ENCODE peak calls at places on chromosomes 2 and 18, in five cellular contexts. Y is esophagus squamous epithelium, L is psoas muscle, C is cardiac fibroblast, X is A549. S is an unnamed sample.

GRCh38 chr2:158174956-158175355 is 73.3 kb downstream of the UPP2 start:
- DNase-seq in Y (no peak), L (no peak), C (no peak), X (no peak), S (no peak)

GRCh38 chr2:169523681-169524080 is 14.2 kb downstream of the KLHL41 start:
- DNase-seq in Y (no peak), L (no peak), C (no peak), X (no peak), S (no peak)

GRCh38 chr18:75269140-75269676 is 58.6 kb downstream of the TSHZ1 start:
- DNase-seq in Y (no peak), L (no peak), C (no peak), X (no peak), S (no peak)

GRCh38 chr2:85956647-85957039 is 67.9 kb upstream of the ST3GAL5 start:
- DNase-seq in Y (no peak), L (no peak), C (no peak), X (no peak), S (no peak)

GRCh38 chr2:42859006-42859552 is 66.7 kb upstream of the HAAO start:
- DNase-seq in Y (no peak), L (no peak), C (peak), X (peak), S (peak)

GRCh38 chr2:44745460-44745859 is 196.0 kb upstream of the SIX3 start:
- DNase-seq in Y (no peak), L (no peak), C (no peak), X (no peak), S (no peak)

GRCh38 chr2:24822049-24822706 is 29.0 kb downstream of the CENPO start:
- DNase-seq in Y (no peak), L (no peak), C (no peak), X (no peak), S (peak)

GRCh38 chr2:157497603-157498314 is 53.9 kb upstream of the CYTIP start:
- DNase-seq in Y (no peak), L (no peak), C (peak), X (peak), S (peak)

GRCh38 chr2:68103026-68103425 is 40.2 kb upstream of the C1D start:
- DNase-seq in Y (no peak), L (no peak), C (peak), X (no peak), S (no peak)

GRCh38 chr2:149768320-149768799 is 180.8 kb upstream of the MMADHC start:
- DNase-seq in Y (no peak), L (no peak), C (peak), X (no peak), S (no peak)

GRCh38 chr2:235695602-235695895 is 201.7 kb downstream of the AGAP1 start:
- DNase-seq in Y (no peak), L (no peak), C (no peak), X (no peak), S (no peak)

GRCh38 chr18:9898792-9899549 is 13.2 kb downstream of the TXNDC2 start:
- DNase-seq in Y (no peak), L (no peak), C (peak), X (no peak), S (no peak)

GRCh38 chr2:39728941-39729351 is 50.1 kb downstream of the THUMPD2 start:
- DNase-seq in Y (no peak), L (no peak), C (peak), X (peak), S (no peak)

GRCh38 chr2:240404174-240404852 is 31.1 kb upstream of the GPC1 start:
- DNase-seq in Y (no peak), L (no peak), C (no peak), X (no peak), S (no peak)

GRCh38 chr2:23753291-23754006 is 173.5 kb downstream of the ATAD2B start:
- DNase-seq in Y (no peak), L (no peak), C (no peak), X (no peak), S (no peak)

GRCh38 chr2:20108655-20109396 is 57.4 kb upstream of the LAPTM4A start:
- DNase-seq in Y (no peak), L (no peak), C (peak), X (no peak), S (no peak)

GRCh38 chr2:20104900-20105545 is 53.6 kb upstream of the LAPTM4A start:
- DNase-seq in Y (no peak), L (no peak), C (no peak), X (no peak), S (no peak)

GRCh38 chr2:20107776-20108175 is 56.3 kb upstream of the LAPTM4A start:
- DNase-seq in Y (no peak), L (no peak), C (no peak), X (no peak), S (no peak)

GRCh38 chr2:20103514-20103913 is 52.1 kb upstream of the LAPTM4A start:
- DNase-seq in Y (no peak), L (no peak), C (peak), X (peak), S (no peak)

DNA sequence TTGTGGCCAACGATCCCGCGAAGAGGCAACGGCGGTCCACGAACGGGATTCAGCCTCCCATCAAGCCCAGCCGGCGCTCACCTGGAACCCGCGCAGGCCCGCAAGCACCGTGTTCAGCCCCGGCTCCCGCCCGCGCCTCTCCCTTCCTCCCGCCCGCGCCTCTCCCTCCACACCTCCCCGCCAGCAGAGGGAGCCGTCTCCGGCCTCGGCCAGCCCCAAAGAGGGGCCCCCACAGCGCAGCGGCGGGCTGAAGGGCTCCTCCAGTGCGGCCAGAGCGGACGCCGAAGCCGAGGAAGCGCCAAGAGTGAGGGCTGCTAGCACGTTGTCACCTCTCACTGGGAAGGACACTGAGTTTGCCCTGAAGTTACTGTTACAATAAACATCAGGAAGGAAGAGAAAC is 55.3 kb upstream of the LAPTM4A start:
- DNase-seq in Y (no peak), L (peak), C (peak), X (no peak), S (no peak)
- H3K4me3 ChIP-seq in Y (peak), L (no peak), C (no peak), X (no peak), S (no peak)

DNA sequence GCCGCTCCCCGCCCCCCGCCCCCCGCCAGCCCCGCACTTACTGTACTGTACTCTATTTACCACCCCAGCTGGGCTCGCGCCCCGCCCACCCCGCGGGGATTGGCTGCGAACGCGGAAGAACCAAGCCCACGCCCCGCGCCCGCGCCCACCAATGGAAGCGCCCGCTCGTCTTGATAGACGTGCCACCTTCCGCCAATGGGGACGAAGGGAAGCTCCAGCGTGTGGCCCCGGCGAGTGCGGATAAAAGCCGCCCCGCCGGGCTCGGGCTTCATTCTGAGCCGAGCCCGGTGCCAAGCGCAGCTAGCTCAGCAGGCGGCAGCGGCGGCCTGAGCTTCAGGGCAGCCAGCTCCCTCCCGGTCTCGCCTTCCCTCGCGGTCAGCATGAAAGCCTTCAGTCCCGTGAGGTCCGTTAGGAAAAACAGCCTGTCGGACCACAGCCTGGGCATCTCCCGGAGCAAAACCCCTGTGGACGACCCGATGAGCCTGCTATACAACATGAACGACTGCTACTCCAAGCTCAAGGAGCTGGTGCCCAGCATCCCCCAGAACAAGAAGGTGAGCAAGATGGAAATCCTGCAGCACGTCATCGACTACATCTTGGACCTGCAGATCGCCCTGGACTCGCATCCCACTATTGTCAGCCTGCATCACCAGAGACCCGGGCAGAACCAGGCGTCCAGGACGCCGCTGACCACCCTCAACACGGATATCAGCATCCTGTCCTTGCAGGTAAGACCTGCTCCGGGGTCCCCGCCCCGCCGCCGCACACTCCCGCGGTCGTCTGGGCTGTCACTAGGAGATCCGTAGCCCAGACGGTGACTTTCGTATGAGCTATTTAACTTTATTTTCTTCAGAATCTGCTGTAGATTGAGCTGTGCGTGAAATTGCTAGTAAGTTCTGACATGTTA is at the start of gene ID2:
- DNase-seq in Y (peak), L (peak), C (peak), X (peak), S (peak)
- TF ChIP-seq CTCF in Y (no peak), L (no peak), C (peak), X (no peak), S (no peak)

GRCh38 chr2:111616651-111617218 is 267.3 kb downstream of the ANAPC1 start:
- DNase-seq in Y (no peak), L (no peak), C (no peak), X (no peak), S (no peak)

GRCh38 chr2:111617804-111618576 is 266.0 kb downstream of the ANAPC1 start:
- DNase-seq in Y (no peak), L (peak), C (peak), X (no peak), S (no peak)

GRCh38 chr2:111618953-111619902 is 264.8 kb downstream of the ANAPC1 start:
- DNase-seq in Y (no peak), L (no peak), C (peak), X (no peak), S (no peak)

GRCh38 chr2:111617299-111617803 is 266.6 kb downstream of the ANAPC1 start:
- DNase-seq in Y (no peak), L (no peak), C (peak), X (no peak), S (peak)

DNA sequence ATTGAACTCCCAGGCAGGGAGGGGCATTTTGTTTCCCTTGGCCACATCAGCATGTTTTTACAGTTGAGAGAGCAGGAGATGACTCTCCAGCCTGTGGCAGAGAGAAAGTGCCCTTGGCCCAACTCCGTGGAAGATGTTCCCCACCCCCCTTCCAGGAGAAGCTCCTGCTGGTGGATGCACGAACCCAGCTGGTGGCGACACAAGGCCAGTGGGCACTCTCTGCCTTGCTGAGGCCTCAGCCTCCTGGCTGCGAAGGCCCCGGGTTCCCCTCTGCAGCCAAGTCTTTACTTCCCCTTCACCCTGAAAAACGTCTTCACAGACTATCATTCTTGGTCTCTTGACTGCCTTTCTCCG is 265.4 kb downstream of the ANAPC1 start:
- DNase-seq in Y (no peak), L (peak), C (peak), X (no peak), S (no peak)
- H3K4me3 ChIP-seq in Y (no peak), L (no peak), C (no peak), X (no peak), S (no peak)

DNA sequence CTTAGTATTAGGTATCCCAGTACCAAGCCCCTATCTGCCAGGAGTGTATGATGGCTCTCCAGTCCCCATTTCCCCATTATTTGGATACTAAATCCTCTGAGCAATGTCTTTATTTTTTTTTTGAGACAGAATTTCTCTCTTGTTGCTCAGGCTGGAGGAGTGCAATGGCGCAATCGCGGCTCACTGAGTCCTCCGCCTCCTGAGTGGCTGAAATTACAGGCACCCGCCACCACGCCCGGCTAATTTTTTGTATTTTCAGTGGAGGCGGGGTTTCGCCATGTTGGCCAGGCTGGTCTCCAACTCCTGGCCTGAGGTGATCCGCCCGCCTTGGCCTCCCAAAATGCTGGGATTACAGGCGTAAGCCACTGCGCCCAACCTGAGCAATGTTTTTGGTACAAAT is 3.6 kb upstream of the PHLPP1 start:
- DNase-seq in Y (no peak), L (no peak), C (no peak), X (no peak), S (no peak)
- TF ChIP-seq CTCF in Y (no peak), L (no peak), C (no peak), X (no peak), S (no peak)

GRCh38 chr2:216081487-216082387 is at the start of the genes PECR and TMEM169:
- DNase-seq in Y (peak), L (peak), C (peak), X (peak), S (no peak)

GRCh38 chr2:216081012-216081411 is 597 bp downstream of the PECR start:
- DNase-seq in Y (no peak), L (no peak), C (no peak), X (no peak), S (no peak)

GRCh38 chr2:216082388-216082733 is 642 bp downstream of the TMEM169 start:
- DNase-seq in Y (no peak), L (no peak), C (no peak), X (peak), S (no peak)

GRCh38 chr2:216083464-216084279 is 2.0 kb downstream of the TMEM169 start:
- DNase-seq in Y (no peak), L (no peak), C (peak), X (no peak), S (peak)

GRCh38 chr2:216082805-216083204 is 1.1 kb downstream of the TMEM169 start:
- DNase-seq in Y (no peak), L (no peak), C (no peak), X (no peak), S (no peak)
- H3K4me3 ChIP-seq in Y (no peak), L (peak), C (no peak), X (no peak), S (peak)

S was measured in astrocyte of the cerebellum.